ENCODE peak calls at places on chromosomes 6 and 20, in six cellular contexts. One of them, this sample, is unnamed.
A peak's percentile ranks its signal among the peaks of the same experiment; 100 is the strongest.

GRCh38 chr20:23159256-23159922 is 73.3 kb upstream of the CD93 start:
- DNase-seq in nucleus accumbens: no peak
- DNase-seq in G401: no peak
- DNase-seq in naive thymus-derived CD4-positive, alpha-beta T cell: no peak
- DNase-seq in NCI-H2029 treated with DMSO at 0.1 percent for 48 hours: no peak
- DNase-seq in activated naive CD8-positive, alpha-beta T cell treated with anti-CD3 and anti-CD28 coated beads for 36 hours: no peak
- DNase-seq in this sample: no peak

GRCh38 chr6:44500074-44500473 is 112.6 kb downstream of the CDC5L start:
- DNase-seq in nucleus accumbens: no peak
- DNase-seq in G401: no peak
- DNase-seq in naive thymus-derived CD4-positive, alpha-beta T cell: no peak
- DNase-seq in NCI-H2029 treated with DMSO at 0.1 percent for 48 hours: no peak
- DNase-seq in activated naive CD8-positive, alpha-beta T cell treated with anti-CD3 and anti-CD28 coated beads for 36 hours: no peak
- DNase-seq in this sample: no peak

GRCh38 chr6:53179961-53180651 is 31.5 kb upstream of the GCM1 start:
- DNase-seq in nucleus accumbens: no peak
- DNase-seq in G401: no peak
- DNase-seq in naive thymus-derived CD4-positive, alpha-beta T cell: peak; percentile 38
- DNase-seq in NCI-H2029 treated with DMSO at 0.1 percent for 48 hours: peak; percentile 87
- DNase-seq in activated naive CD8-positive, alpha-beta T cell treated with anti-CD3 and anti-CD28 coated beads for 36 hours: peak; percentile 18
- DNase-seq in this sample: no peak

GRCh38 chr6:57256541-57256940 is 34.4 kb upstream of the RAB23 start:
- DNase-seq in nucleus accumbens: no peak
- DNase-seq in G401: no peak
- DNase-seq in naive thymus-derived CD4-positive, alpha-beta T cell: no peak
- DNase-seq in NCI-H2029 treated with DMSO at 0.1 percent for 48 hours: no peak
- DNase-seq in activated naive CD8-positive, alpha-beta T cell treated with anti-CD3 and anti-CD28 coated beads for 36 hours: no peak
- DNase-seq in this sample: no peak

GRCh38 chr20:60224914-60225313 is 266.7 kb downstream of the CDH26 start:
- DNase-seq in nucleus accumbens: no peak
- DNase-seq in G401: no peak
- DNase-seq in naive thymus-derived CD4-positive, alpha-beta T cell: no peak
- DNase-seq in NCI-H2029 treated with DMSO at 0.1 percent for 48 hours: no peak
- DNase-seq in activated naive CD8-positive, alpha-beta T cell treated with anti-CD3 and anti-CD28 coated beads for 36 hours: peak; percentile 6
- DNase-seq in this sample: no peak

GRCh38 chr6:137846274-137846673 is 20.8 kb upstream of the TNFAIP3 start:
- DNase-seq in nucleus accumbens: no peak
- DNase-seq in G401: no peak
- DNase-seq in naive thymus-derived CD4-positive, alpha-beta T cell: no peak
- DNase-seq in NCI-H2029 treated with DMSO at 0.1 percent for 48 hours: no peak
- DNase-seq in activated naive CD8-positive, alpha-beta T cell treated with anti-CD3 and anti-CD28 coated beads for 36 hours: no peak
- DNase-seq in this sample: no peak

GRCh38 chr20:43909211-43909610 is 5.4 kb upstream of the TOX2 start:
- DNase-seq in nucleus accumbens: no peak
- DNase-seq in G401: no peak
- DNase-seq in naive thymus-derived CD4-positive, alpha-beta T cell: no peak
- DNase-seq in NCI-H2029 treated with DMSO at 0.1 percent for 48 hours: no peak
- DNase-seq in activated naive CD8-positive, alpha-beta T cell treated with anti-CD3 and anti-CD28 coated beads for 36 hours: no peak
- DNase-seq in this sample: no peak

GRCh38 chr20:46058656-46059281 is 29.8 kb downstream of the SLC12A5 start:
- DNase-seq in nucleus accumbens: no peak
- DNase-seq in G401: no peak
- DNase-seq in naive thymus-derived CD4-positive, alpha-beta T cell: no peak
- DNase-seq in NCI-H2029 treated with DMSO at 0.1 percent for 48 hours: no peak
- DNase-seq in activated naive CD8-positive, alpha-beta T cell treated with anti-CD3 and anti-CD28 coated beads for 36 hours: no peak
- DNase-seq in this sample: no peak

GRCh38 chr20:59933296-59933848 is at the start of gene SYCP2:
- DNase-seq in nucleus accumbens: no peak
- DNase-seq in G401: no peak
- DNase-seq in naive thymus-derived CD4-positive, alpha-beta T cell: peak; percentile 57
- DNase-seq in NCI-H2029 treated with DMSO at 0.1 percent for 48 hours: no peak
- DNase-seq in activated naive CD8-positive, alpha-beta T cell treated with anti-CD3 and anti-CD28 coated beads for 36 hours: peak; percentile 69
- DNase-seq in this sample: no peak

GRCh38 chr6:143337201-143337949 is 113.1 kb downstream of the ADAT2 start:
- DNase-seq in nucleus accumbens: no peak
- DNase-seq in G401: no peak
- DNase-seq in naive thymus-derived CD4-positive, alpha-beta T cell: peak; percentile 12
- DNase-seq in NCI-H2029 treated with DMSO at 0.1 percent for 48 hours: no peak
- DNase-seq in activated naive CD8-positive, alpha-beta T cell treated with anti-CD3 and anti-CD28 coated beads for 36 hours: peak; percentile 52
- DNase-seq in this sample: no peak

GRCh38 chr6:7505196-7505699 is 36.2 kb upstream of the DSP start:
- DNase-seq in nucleus accumbens: peak; percentile 61
- DNase-seq in G401: peak; percentile 54
- DNase-seq in naive thymus-derived CD4-positive, alpha-beta T cell: no peak
- DNase-seq in NCI-H2029 treated with DMSO at 0.1 percent for 48 hours: peak; percentile 66
- DNase-seq in activated naive CD8-positive, alpha-beta T cell treated with anti-CD3 and anti-CD28 coated beads for 36 hours: peak; percentile 17
- DNase-seq in this sample: peak; percentile 90

GRCh38 chr20:34980543-34981213 is 25.0 kb downstream of the MYH7B start:
- DNase-seq in nucleus accumbens: no peak
- DNase-seq in G401: peak; percentile 36
- DNase-seq in naive thymus-derived CD4-positive, alpha-beta T cell: peak; percentile 2
- DNase-seq in NCI-H2029 treated with DMSO at 0.1 percent for 48 hours: no peak
- DNase-seq in activated naive CD8-positive, alpha-beta T cell treated with anti-CD3 and anti-CD28 coated beads for 36 hours: no peak
- DNase-seq in this sample: no peak

GRCh38 chr20:31560900-31561598 is 44.0 kb upstream of the ID1 start:
- DNase-seq in nucleus accumbens: no peak
- DNase-seq in G401: no peak
- DNase-seq in naive thymus-derived CD4-positive, alpha-beta T cell: no peak
- DNase-seq in NCI-H2029 treated with DMSO at 0.1 percent for 48 hours: no peak
- DNase-seq in activated naive CD8-positive, alpha-beta T cell treated with anti-CD3 and anti-CD28 coated beads for 36 hours: no peak
- DNase-seq in this sample: no peak

GRCh38 chr6:109073344-109074235 is 21.1 kb downstream of the SESN1 start:
- DNase-seq in nucleus accumbens: no peak
- DNase-seq in G401: peak; percentile 87
- DNase-seq in naive thymus-derived CD4-positive, alpha-beta T cell: peak; percentile 56
- DNase-seq in NCI-H2029 treated with DMSO at 0.1 percent for 48 hours: peak; percentile 44
- DNase-seq in activated naive CD8-positive, alpha-beta T cell treated with anti-CD3 and anti-CD28 coated beads for 36 hours: peak; percentile 26
- DNase-seq in this sample: no peak

GRCh38 chr6:18343741-18344140 is 43.4 kb upstream of the RNF144B start:
- DNase-seq in nucleus accumbens: no peak
- DNase-seq in G401: no peak
- DNase-seq in naive thymus-derived CD4-positive, alpha-beta T cell: no peak
- DNase-seq in NCI-H2029 treated with DMSO at 0.1 percent for 48 hours: no peak
- DNase-seq in activated naive CD8-positive, alpha-beta T cell treated with anti-CD3 and anti-CD28 coated beads for 36 hours: no peak
- DNase-seq in this sample: no peak

GRCh38 chr20:967796-968742 is 34.0 kb downstream of the RSPO4 start:
- DNase-seq in nucleus accumbens: no peak
- DNase-seq in G401: peak; percentile 10
- DNase-seq in naive thymus-derived CD4-positive, alpha-beta T cell: peak; percentile 25
- DNase-seq in NCI-H2029 treated with DMSO at 0.1 percent for 48 hours: no peak
- DNase-seq in activated naive CD8-positive, alpha-beta T cell treated with anti-CD3 and anti-CD28 coated beads for 36 hours: no peak
- DNase-seq in this sample: no peak

GRCh38 chr6:1711136-1711535 is 101.4 kb downstream of the FOXC1 start:
- DNase-seq in nucleus accumbens: no peak
- DNase-seq in G401: no peak
- DNase-seq in naive thymus-derived CD4-positive, alpha-beta T cell: no peak
- DNase-seq in NCI-H2029 treated with DMSO at 0.1 percent for 48 hours: no peak
- DNase-seq in activated naive CD8-positive, alpha-beta T cell treated with anti-CD3 and anti-CD28 coated beads for 36 hours: no peak
- DNase-seq in this sample: no peak

GRCh38 chr6:143676437-143677045 is 1.2 kb upstream of the PHACTR2 start:
- DNase-seq in nucleus accumbens: no peak
- DNase-seq in G401: no peak
- DNase-seq in naive thymus-derived CD4-positive, alpha-beta T cell: no peak
- DNase-seq in NCI-H2029 treated with DMSO at 0.1 percent for 48 hours: no peak
- DNase-seq in activated naive CD8-positive, alpha-beta T cell treated with anti-CD3 and anti-CD28 coated beads for 36 hours: no peak
- DNase-seq in this sample: no peak

GRCh38 chr6:163504984-163505640 is 90.6 kb downstream of the QKI start:
- DNase-seq in nucleus accumbens: no peak
- DNase-seq in G401: no peak
- DNase-seq in naive thymus-derived CD4-positive, alpha-beta T cell: no peak
- DNase-seq in NCI-H2029 treated with DMSO at 0.1 percent for 48 hours: no peak
- DNase-seq in activated naive CD8-positive, alpha-beta T cell treated with anti-CD3 and anti-CD28 coated beads for 36 hours: no peak
- DNase-seq in this sample: no peak

GRCh38 chr6:16401868-16402267 is 163.5 kb downstream of the GMPR start:
- DNase-seq in nucleus accumbens: no peak
- DNase-seq in G401: no peak
- DNase-seq in naive thymus-derived CD4-positive, alpha-beta T cell: no peak
- DNase-seq in NCI-H2029 treated with DMSO at 0.1 percent for 48 hours: no peak
- DNase-seq in activated naive CD8-positive, alpha-beta T cell treated with anti-CD3 and anti-CD28 coated beads for 36 hours: no peak
- DNase-seq in this sample: no peak

GRCh38 chr6:148746363-148747144 is at the start of gene UST:
- DNase-seq in nucleus accumbens: peak; percentile 36
- DNase-seq in G401: peak; percentile 76
- DNase-seq in naive thymus-derived CD4-positive, alpha-beta T cell: peak; percentile 31
- DNase-seq in NCI-H2029 treated with DMSO at 0.1 percent for 48 hours: no peak
- DNase-seq in activated naive CD8-positive, alpha-beta T cell treated with anti-CD3 and anti-CD28 coated beads for 36 hours: peak; percentile 55
- DNase-seq in this sample: peak; percentile 79

GRCh38 chr6:166778776-166779175 is 151.7 kb upstream of the RPS6KA2 start:
- DNase-seq in nucleus accumbens: no peak
- DNase-seq in G401: no peak
- DNase-seq in naive thymus-derived CD4-positive, alpha-beta T cell: no peak
- DNase-seq in NCI-H2029 treated with DMSO at 0.1 percent for 48 hours: no peak
- DNase-seq in activated naive CD8-positive, alpha-beta T cell treated with anti-CD3 and anti-CD28 coated beads for 36 hours: no peak
- DNase-seq in this sample: no peak

GRCh38 chr6:133132583-133132982 is 108.6 kb upstream of the EYA4 start:
- DNase-seq in nucleus accumbens: no peak
- DNase-seq in G401: no peak
- DNase-seq in naive thymus-derived CD4-positive, alpha-beta T cell: no peak
- DNase-seq in NCI-H2029 treated with DMSO at 0.1 percent for 48 hours: no peak
- DNase-seq in activated naive CD8-positive, alpha-beta T cell treated with anti-CD3 and anti-CD28 coated beads for 36 hours: no peak
- DNase-seq in this sample: no peak

GRCh38 chr20:34312544-34313217 is 9.5 kb upstream of the AHCY start:
- DNase-seq in nucleus accumbens: peak; percentile 43
- DNase-seq in G401: peak; percentile 79
- DNase-seq in naive thymus-derived CD4-positive, alpha-beta T cell: peak; percentile 79
- DNase-seq in NCI-H2029 treated with DMSO at 0.1 percent for 48 hours: peak; percentile 66
- DNase-seq in activated naive CD8-positive, alpha-beta T cell treated with anti-CD3 and anti-CD28 coated beads for 36 hours: peak; percentile 84
- DNase-seq in this sample: peak; percentile 87

GRCh38 chr6:23650676-23651075 is 475.3 kb upstream of the NRSN1 start:
- DNase-seq in nucleus accumbens: no peak
- DNase-seq in G401: no peak
- DNase-seq in naive thymus-derived CD4-positive, alpha-beta T cell: no peak
- DNase-seq in NCI-H2029 treated with DMSO at 0.1 percent for 48 hours: no peak
- DNase-seq in activated naive CD8-positive, alpha-beta T cell treated with anti-CD3 and anti-CD28 coated beads for 36 hours: no peak
- DNase-seq in this sample: no peak

GRCh38 chr20:48541581-48542071 is 286.2 kb downstream of the PREX1 start:
- DNase-seq in nucleus accumbens: no peak
- DNase-seq in G401: no peak
- DNase-seq in naive thymus-derived CD4-positive, alpha-beta T cell: no peak
- DNase-seq in NCI-H2029 treated with DMSO at 0.1 percent for 48 hours: no peak
- DNase-seq in activated naive CD8-positive, alpha-beta T cell treated with anti-CD3 and anti-CD28 coated beads for 36 hours: no peak
- DNase-seq in this sample: peak; percentile 21

GRCh38 chr6:142380626-142381025 is 78.8 kb downstream of the ADGRG6 start:
- DNase-seq in nucleus accumbens: no peak
- DNase-seq in G401: no peak
- DNase-seq in naive thymus-derived CD4-positive, alpha-beta T cell: no peak
- DNase-seq in NCI-H2029 treated with DMSO at 0.1 percent for 48 hours: no peak
- DNase-seq in activated naive CD8-positive, alpha-beta T cell treated with anti-CD3 and anti-CD28 coated beads for 36 hours: no peak
- DNase-seq in this sample: no peak

GRCh38 chr6:827431-827830 is 134.5 kb upstream of the EXOC2 start:
- DNase-seq in nucleus accumbens: no peak
- DNase-seq in G401: no peak
- DNase-seq in naive thymus-derived CD4-positive, alpha-beta T cell: no peak
- DNase-seq in NCI-H2029 treated with DMSO at 0.1 percent for 48 hours: no peak
- DNase-seq in activated naive CD8-positive, alpha-beta T cell treated with anti-CD3 and anti-CD28 coated beads for 36 hours: no peak
- DNase-seq in this sample: no peak

GRCh38 chr6:131460603-131460995 is 112.4 kb upstream of the ARG1 start:
- DNase-seq in nucleus accumbens: no peak
- DNase-seq in G401: no peak
- DNase-seq in naive thymus-derived CD4-positive, alpha-beta T cell: no peak
- DNase-seq in NCI-H2029 treated with DMSO at 0.1 percent for 48 hours: no peak
- DNase-seq in activated naive CD8-positive, alpha-beta T cell treated with anti-CD3 and anti-CD28 coated beads for 36 hours: no peak
- DNase-seq in this sample: no peak

GRCh38 chr6:136609878-136610706 is 59.9 kb upstream of the MAP7 start:
- DNase-seq in nucleus accumbens: no peak
- DNase-seq in G401: no peak
- DNase-seq in naive thymus-derived CD4-positive, alpha-beta T cell: no peak
- DNase-seq in NCI-H2029 treated with DMSO at 0.1 percent for 48 hours: peak; percentile 82
- DNase-seq in activated naive CD8-positive, alpha-beta T cell treated with anti-CD3 and anti-CD28 coated beads for 36 hours: no peak
- DNase-seq in this sample: no peak

GRCh38 chr20:22449115-22449973 is 135.0 kb downstream of the FOXA2 start:
- DNase-seq in nucleus accumbens: no peak
- DNase-seq in G401: peak; percentile 28
- DNase-seq in naive thymus-derived CD4-positive, alpha-beta T cell: no peak
- DNase-seq in NCI-H2029 treated with DMSO at 0.1 percent for 48 hours: peak; percentile 59
- DNase-seq in activated naive CD8-positive, alpha-beta T cell treated with anti-CD3 and anti-CD28 coated beads for 36 hours: no peak
- DNase-seq in this sample: peak; percentile 12

GRCh38 chr6:139325686-139326085 is 33.9 kb upstream of the TXLNB start:
- DNase-seq in nucleus accumbens: no peak
- DNase-seq in G401: no peak
- DNase-seq in naive thymus-derived CD4-positive, alpha-beta T cell: no peak
- DNase-seq in NCI-H2029 treated with DMSO at 0.1 percent for 48 hours: no peak
- DNase-seq in activated naive CD8-positive, alpha-beta T cell treated with anti-CD3 and anti-CD28 coated beads for 36 hours: no peak
- DNase-seq in this sample: no peak

GRCh38 chr6:12099623-12100022 is 87.5 kb downstream of the HIVEP1 start:
- DNase-seq in nucleus accumbens: no peak
- DNase-seq in G401: no peak
- DNase-seq in naive thymus-derived CD4-positive, alpha-beta T cell: no peak
- DNase-seq in NCI-H2029 treated with DMSO at 0.1 percent for 48 hours: no peak
- DNase-seq in activated naive CD8-positive, alpha-beta T cell treated with anti-CD3 and anti-CD28 coated beads for 36 hours: no peak
- DNase-seq in this sample: no peak

This sample was measured in caudate nucleus.